ENCODE peak calls at places on chromosomes 12 and 14, in eight cellular contexts. T is astrocyte of the spinal cord, F is AG04450, A is nucleus accumbens, C is GM20000, O is adrenal gland, Y is iris pigment epithelial cell, Z is EL. P is an unnamed sample.

GRCh38 chr14:64915797-64916196 is 1.5 kb downstream of the CHURC1 start:
- DNase-seq in T (no peak), F (no peak), A (no peak), C (no peak), O (no peak), Y (no peak), Z (no peak), P (no peak)

GRCh38 chr14:68682166-68683103 is 110.4 kb downstream of the ZFP36L1 start:
- DNase-seq in T (peak; percentile 88), F (peak; percentile 81), A (no peak), C (peak; percentile 49), O (peak; percentile 89), Y (peak; percentile 97), Z (peak; percentile 98), P (no peak)

GRCh38 chr12:128932521-128932920 is 79.2 kb downstream of the GLT1D1 start:
- DNase-seq in T (no peak), F (no peak), A (no peak), C (no peak), O (no peak), Y (no peak), Z (no peak), P (no peak)

GRCh38 chr14:90828642-90829487 is 12.6 kb upstream of the TTC7B start:
- DNase-seq in T (no peak), F (no peak), A (no peak), C (peak; percentile 70), O (peak; percentile 67), Y (no peak), Z (no peak), P (no peak)

GRCh38 chr12:49577589-49578315 is 9.8 kb upstream of the MCRS1 start:
- DNase-seq in T (no peak), F (no peak), A (no peak), C (no peak), O (no peak), Y (no peak), Z (no peak), P (no peak)

GRCh38 chr12:18054925-18055324 is 35.1 kb downstream of the RERGL start:
- DNase-seq in T (no peak), F (no peak), A (no peak), C (no peak), O (no peak), Y (no peak), Z (no peak), P (no peak)

GRCh38 chr12:40903040-40903439 is 210.8 kb downstream of the CNTN1 start:
- DNase-seq in T (no peak), F (no peak), A (no peak), C (no peak), O (peak; percentile 49), Y (no peak), Z (no peak), P (no peak)

GRCh38 chr12:55797550-55797949 is 20.0 kb downstream of the SARNP start:
- DNase-seq in T (no peak), F (no peak), A (no peak), C (no peak), O (no peak), Y (no peak), Z (no peak), P (no peak)

GRCh38 chr12:1234073-1234472 is 243.1 kb downstream of the ERC1 start:
- DNase-seq in T (peak; percentile 48), F (no peak), A (no peak), C (no peak), O (no peak), Y (peak; percentile 59), Z (no peak), P (no peak)

P was measured in ovary.